ENCODE peak calls at places on chromosomes 7 and 10, in ten cellular contexts. L is fibroblast of lung, C is HCT116, H is thoracic aorta, M is tibial artery, Z is ovary, Q is upper lobe of right lung, G is cardiac muscle cell, A is astrocyte, Y is colonic mucosa. S is an unnamed sample.

GRCh38 chr10:132681858-132682755 is 103.8 kb downstream of the NKX6-2 start:
- DNase-seq in L (no peak), C (no peak), H (no peak), M (peak; percentile 10), Z (peak; percentile 17), Q (peak; percentile 53), G (no peak), A (no peak), Y (no peak), S (no peak)

GRCh38 chr10:102729090-102730026 is 14.4 kb upstream of the WBP1L start:
- DNase-seq in L (peak; percentile 73), C (peak; percentile 49), H (peak; percentile 66), M (peak; percentile 88), Z (peak; percentile 93), Q (peak; percentile 93), G (peak; percentile 90), A (peak; percentile 42), Y (peak; percentile 84), S (no peak)

GRCh38 chr10:88080213-88080612 is 216.8 kb downstream of the PTEN start:
- DNase-seq in L (peak; percentile 72), C (no peak), H (no peak), M (no peak), Z (no peak), Q (no peak), G (no peak), A (peak; percentile 66), Y (no peak), S (peak; percentile 82)

GRCh38 chr7:96481831-96482230 is 159.9 kb upstream of the SLC25A13 start:
- DNase-seq in L (no peak), C (no peak), H (no peak), M (no peak), Z (no peak), Q (no peak), G (no peak), A (no peak), Y (no peak), S (no peak)

GRCh38 chr10:84348860-84349259 is 20.5 kb downstream of the CCSER2 start:
- DNase-seq in L (peak; percentile 81), C (no peak), H (no peak), M (no peak), Z (no peak), Q (no peak), G (peak; percentile 59), A (peak; percentile 88), Y (no peak), S (no peak)

GRCh38 chr10:11145498-11145855 is 127.8 kb downstream of the CELF2 start:
- DNase-seq in L (no peak), C (no peak), H (no peak), M (peak; percentile 49), Z (no peak), Q (no peak), G (peak; percentile 29), A (no peak), Y (peak; percentile 64), S (no peak)

GRCh38 chr7:17304926-17305325 is 6.5 kb downstream of the AHR start:
- DNase-seq in L (peak; percentile 86), C (peak; percentile 88), H (no peak), M (no peak), Z (no peak), Q (no peak), G (peak; percentile 84), A (peak; percentile 82), Y (no peak), S (peak; percentile 69)

GRCh38 chr7:73852500-73852899 is 8.5 kb upstream of the TMEM270 start:
- DNase-seq in L (no peak), C (no peak), H (no peak), M (no peak), Z (no peak), Q (no peak), G (no peak), A (peak; percentile 32), Y (no peak), S (no peak)

GRCh38 chr7:953547-954327 is 743 bp downstream of the ADAP1 start:
- DNase-seq in L (peak; percentile 19), C (no peak), H (no peak), M (no peak), Z (no peak), Q (peak; percentile 87), G (peak; percentile 53), A (peak; percentile 29), Y (peak; percentile 85), S (no peak)

GRCh38 chr7:127792528-127793342 is 140.7 kb downstream of the SND1 start:
- DNase-seq in L (no peak), C (no peak), H (no peak), M (no peak), Z (no peak), Q (no peak), G (no peak), A (no peak), Y (peak; percentile 60), S (no peak)

GRCh38 chr7:94355389-94355788 is 39.3 kb upstream of the COL1A2 start:
- DNase-seq in L (peak; percentile 49), C (no peak), H (no peak), M (no peak), Z (no peak), Q (no peak), G (peak; percentile 22), A (peak; percentile 64), Y (no peak), S (no peak)

GRCh38 chr10:97483526-97483925 is 14.7 kb downstream of the MMS19 start:
- DNase-seq in L (no peak), C (no peak), H (no peak), M (no peak), Z (no peak), Q (no peak), G (no peak), A (no peak), Y (no peak), S (no peak)

GRCh38 chr10:97475936-97476594 is 22.2 kb downstream of the MMS19 start:
- DNase-seq in L (peak; percentile 66), C (no peak), H (no peak), M (no peak), Z (no peak), Q (no peak), G (peak; percentile 91), A (peak; percentile 86), Y (no peak), S (no peak)

GRCh38 chr10:97474918-97475317 is 23.3 kb downstream of the MMS19 start:
- DNase-seq in L (no peak), C (no peak), H (no peak), M (no peak), Z (no peak), Q (no peak), G (no peak), A (no peak), Y (no peak), S (no peak)

GRCh38 chr10:97481071-97481470 is 17.2 kb downstream of the MMS19 start:
- DNase-seq in L (no peak), C (no peak), H (no peak), M (no peak), Z (no peak), Q (no peak), G (no peak), A (no peak), Y (no peak), S (no peak)

DNA sequence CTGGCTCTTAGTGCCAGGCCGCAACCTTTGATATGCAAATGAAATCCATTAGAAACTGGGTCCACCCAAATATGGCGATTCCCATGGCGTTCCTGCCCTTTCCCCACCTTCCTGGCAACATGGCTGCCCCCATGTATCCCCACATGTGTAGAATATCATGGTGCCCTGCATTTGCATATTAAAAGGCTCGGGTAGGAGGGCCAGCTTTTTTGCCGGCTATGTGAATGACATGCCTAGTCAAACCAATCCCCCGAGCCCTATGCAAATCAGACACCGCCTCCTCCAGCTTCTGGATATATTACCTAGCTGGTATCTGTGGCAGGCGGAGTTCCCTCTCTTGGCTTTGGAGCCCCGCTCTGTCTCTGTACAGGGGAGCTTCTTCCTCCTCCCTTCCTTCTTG is 18.3 kb downstream of the MMS19 start:
- DNase-seq in L (no peak), C (no peak), H (no peak), M (no peak), Z (no peak), Q (no peak), G (no peak), A (no peak), Y (no peak), S (no peak)
- H3K36me3 ChIP-seq in L (peaks cover 9% of the 10 kb centered on the region), C (peaks cover 48% of the 10 kb centered on the region), H (peaks cover 48% of the 10 kb centered on the region), M (peaks cover 45% of the 10 kb centered on the region), Z (no peaks in the 10 kb centered on the region), Q (peaks cover 72% of the 10 kb centered on the region), G (peaks cover 29% of the 10 kb centered on the region), A (peaks cover 51% of the 10 kb centered on the region), Y (no peaks in the 10 kb centered on the region), S (no peaks in the 10 kb centered on the region)

GRCh38 chr7:104415700-104416099 is 87.3 kb downstream of the LHFPL3 start:
- DNase-seq in L (no peak), C (no peak), H (no peak), M (no peak), Z (no peak), Q (no peak), G (no peak), A (no peak), Y (no peak), S (no peak)

DNA sequence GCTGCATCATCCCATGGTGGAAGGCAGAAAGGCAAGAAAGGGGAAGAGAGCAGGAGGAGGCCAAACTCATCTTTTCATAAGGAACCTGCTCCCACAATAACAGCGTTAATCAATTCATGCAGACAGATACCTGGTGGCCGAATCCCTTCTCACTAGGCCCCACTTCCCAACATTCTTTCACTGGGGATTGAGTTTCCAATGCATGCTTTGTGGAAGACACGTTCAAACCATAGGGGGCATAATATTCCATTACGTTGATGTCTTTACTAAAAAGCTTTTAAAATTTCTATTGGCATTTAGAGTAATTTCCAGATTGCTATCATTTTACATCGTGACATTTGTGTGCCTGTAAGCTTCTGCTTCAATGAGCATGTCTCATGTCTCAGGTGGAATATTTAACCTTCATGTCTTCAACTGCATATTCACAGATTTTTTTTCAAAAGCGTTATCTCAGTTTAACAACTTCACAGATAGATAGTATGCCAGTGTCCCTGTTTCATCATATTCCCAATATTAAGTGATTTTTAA is 88.5 kb downstream of the LHFPL3 start:
- DNase-seq in L (no peak), C (no peak), H (no peak), M (no peak), Z (no peak), Q (no peak), G (no peak), A (no peak), Y (no peak), S (no peak)
- TF ChIP-seq CTCF in L (no peak), C (no peak), H (no peak), M (no peak), Z (no peak), Q (no peak), G (no peak), A (no peak), Y (no peak), S (no peak)

GRCh38 chr7:23967949-23968599 is 258.1 kb downstream of the STK31 start:
- DNase-seq in L (no peak), C (no peak), H (no peak), M (no peak), Z (no peak), Q (no peak), G (no peak), A (no peak), Y (no peak), S (no peak)
- H3K4me3 ChIP-seq in L (no peak overlapping the region), C (no peak overlapping the region), H (no peak overlapping the region), M (no peak overlapping the region), Z (no peak overlapping the region), Q (no peak overlapping the region), G (no peak overlapping the region), A (no peak overlapping the region), Y (no peak overlapping the region), S (no peak overlapping the region)

DNA sequence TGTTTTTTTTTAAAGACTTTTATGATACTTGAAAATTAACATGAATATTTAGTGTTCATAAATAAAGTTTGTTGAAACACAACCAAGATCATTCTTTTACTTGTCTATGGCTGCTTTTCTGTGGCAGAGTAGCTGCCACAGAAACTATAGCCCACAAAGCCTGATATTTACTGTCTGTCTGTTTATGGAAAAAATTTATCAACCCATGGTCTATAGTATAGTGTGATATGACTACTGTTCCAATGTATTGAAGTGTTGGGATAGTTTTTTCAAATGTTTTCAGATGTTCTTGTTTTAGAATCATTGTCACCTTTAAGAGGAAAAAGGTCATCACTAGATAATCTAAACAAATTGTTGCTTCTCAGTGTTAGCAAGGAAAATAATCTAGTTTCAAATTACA is 10.8 kb downstream of the TFAM start:
- DNase-seq in L (no peak), C (no peak), H (no peak), M (no peak), Z (no peak), Q (no peak), G (no peak), A (no peak), Y (no peak), S (no peak)
- H3K36me3 ChIP-seq in L (no peaks in the 10 kb centered on the region), C (peaks cover 27% of the 10 kb centered on the region), H (peaks cover 14% of the 10 kb centered on the region), M (peaks cover 24% of the 10 kb centered on the region), Z (no peaks in the 10 kb centered on the region), Q (peaks cover 65% of the 10 kb centered on the region), G (peaks cover 45% of the 10 kb centered on the region), A (peaks cover 27% of the 10 kb centered on the region), Y (no peaks in the 10 kb centered on the region), S (no peaks in the 10 kb centered on the region)